ENCODE peak calls at places on chromosome 21, in four cellular contexts. O is T-cell, K is GM12891, F is mammary epithelial cell. B is an unnamed sample.

GRCh38 chr21:36104306-36105300 is 30.3 kb upstream of the CBR3 start:
- DNase-seq in O (peak), K (no peak), F (peak), B (peak)

GRCh38 chr21:46349134-46349760 is 25.3 kb downstream of the PCNT start:
- DNase-seq in O (no peak), K (no peak), F (no peak), B (no peak)

GRCh38 chr21:29475329-29475728 is 176.6 kb downstream of the BACH1 start:
- DNase-seq in O (no peak), K (no peak), F (no peak), B (no peak)

GRCh38 chr21:41901099-41901498 is 22.0 kb upstream of the PRDM15 start:
- DNase-seq in O (no peak), K (no peak), F (no peak), B (no peak)

GRCh38 chr21:37000381-37000780 is 6.1 kb upstream of the RIPPLY3 start:
- DNase-seq in O (no peak), K (no peak), F (no peak), B (no peak)

GRCh38 chr21:32572574-32573420 is 12.5 kb downstream of the TCP10L start:
- DNase-seq in O (no peak), K (no peak), F (peak), B (no peak)

GRCh38 chr21:46199436-46200373 is 15.4 kb upstream of the SPATC1L start:
- DNase-seq in O (no peak), K (no peak), F (no peak), B (no peak)

GRCh38 chr21:29827647-29828046 is 112.1 kb downstream of the GRIK1 start:
- DNase-seq in O (no peak), K (no peak), F (no peak), B (no peak)

GRCh38 chr21:37582613-37583012 is 216.0 kb downstream of the DYRK1A start:
- DNase-seq in O (no peak), K (no peak), F (peak), B (peak)

GRCh38 chr21:46634427-46634826 is 1.0 kb upstream of the PRMT2 start:
- DNase-seq in O (no peak), K (no peak), F (no peak), B (no peak)

GRCh38 chr21:42834730-42835191 is 44.6 kb downstream of the WDR4 start:
- DNase-seq in O (no peak), K (no peak), F (no peak), B (no peak)

GRCh38 chr21:26107439-26107838 is 63.1 kb downstream of the APP start:
- DNase-seq in O (no peak), K (no peak), F (no peak), B (no peak)

GRCh38 chr21:26169061-26169610 is 1.4 kb downstream of the APP start:
- DNase-seq in O (peak), K (no peak), F (peak), B (peak)

GRCh38 chr21:27024316-27024715 is 57.4 kb upstream of the ADAMTS5 start:
- DNase-seq in O (no peak), K (no peak), F (no peak), B (peak)

GRCh38 chr21:45923146-45923545 is 58.4 kb upstream of the COL6A1 start:
- DNase-seq in O (peak), K (no peak), F (peak), B (peak)

GRCh38 chr21:38311091-38311490 is 54.3 kb downstream of the KCNJ15 start:
- DNase-seq in O (no peak), K (no peak), F (no peak), B (no peak)

GRCh38 chr21:42448683-42449082 is 45.0 kb downstream of the UBASH3A start:
- DNase-seq in O (no peak), K (no peak), F (no peak), B (no peak)

GRCh38 chr21:35257413-35257812 is 208.3 kb upstream of the RUNX1 start:
- DNase-seq in O (no peak), K (no peak), F (peak), B (peak)

GRCh38 chr21:14977814-14978213 is 87.0 kb downstream of the NRIP1 start:
- DNase-seq in O (no peak), K (no peak), F (no peak), B (no peak)

GRCh38 chr21:44735821-44736220 is 24.4 kb upstream of the TSPEAR start:
- DNase-seq in O (no peak), K (no peak), F (no peak), B (no peak)

GRCh38 chr21:35207322-35207721 is 158.2 kb upstream of the RUNX1 start:
- DNase-seq in O (no peak), K (no peak), F (no peak), B (no peak)

GRCh38 chr21:42061195-42061865 is 9.8 kb upstream of the UMODL1 start:
- DNase-seq in O (no peak), K (peak), F (no peak), B (no peak)

GRCh38 chr21:14523234-14523633 is 22.9 kb downstream of the SAMSN1 start:
- DNase-seq in O (no peak), K (no peak), F (no peak), B (no peak)

GRCh38 chr21:21612446-21612845 is 614.2 kb downstream of the NCAM2 start:
- DNase-seq in O (no peak), K (no peak), F (no peak), B (peak)

B was measured in adipocyte.